ENCODE peak calls at places on chromosomes 1 and 21, in nine cellular contexts. M is IMR-90, L is body of pancreas, Y is NB4, H is tibial nerve, I is lower leg skin, S is sigmoid colon, R is Peyer's patch, C is ovary. J is an unnamed sample.
A peak's percentile ranks its signal among the peaks of the same experiment; 100 is the strongest.

GRCh38 chr1:226827458-226827857 is 43.0 kb upstream of the PSEN2 start:
- DNase-seq in M (no peak), L (peak; percentile 26), Y (peak; percentile 33), H (peak; percentile 68), I (peak; percentile 96), S (peak; percentile 93), R (no peak), C (peak; percentile 59), J (no peak)

GRCh38 chr1:224502459-224503160 is 68.0 kb upstream of the WDR26 start:
- DNase-seq in M (no peak), L (peak; percentile 68), Y (peak; percentile 63), H (no peak), I (peak; percentile 88), S (peak; percentile 72), R (peak; percentile 65), C (peak; percentile 16), J (peak; percentile 50)

GRCh38 chr1:35488346-35488745 is 68.9 kb downstream of the KIAA0319L start:
- DNase-seq in M (peak; percentile 3), L (no peak), Y (no peak), H (no peak), I (no peak), S (no peak), R (no peak), C (no peak), J (no peak)

GRCh38 chr1:169113613-169114119 is 7.2 kb downstream of the ATP1B1 start:
- DNase-seq in M (peak; percentile 95), L (no peak), Y (no peak), H (no peak), I (no peak), S (no peak), R (no peak), C (no peak), J (peak; percentile 71)

GRCh38 chr1:228842094-228842775 is 107.0 kb downstream of the RHOU start:
- DNase-seq in M (peak; percentile 90), L (peak; percentile 62), Y (peak; percentile 69), H (no peak), I (peak; percentile 83), S (no peak), R (no peak), C (peak; percentile 71), J (peak; percentile 40)

GRCh38 chr1:201769966-201770365 is 59.0 kb upstream of the IPO9 start:
- DNase-seq in M (peak; percentile 81), L (no peak), Y (no peak), H (no peak), I (no peak), S (no peak), R (no peak), C (no peak), J (no peak)

GRCh38 chr1:217620814-217621213 is 10.1 kb downstream of the GPATCH2 start:
- DNase-seq in M (no peak), L (no peak), Y (no peak), H (no peak), I (no peak), S (no peak), R (no peak), C (no peak), J (no peak)

GRCh38 chr1:229884765-229885164 is 182.3 kb upstream of the GALNT2 start:
- DNase-seq in M (no peak), L (peak; percentile 95), Y (no peak), H (no peak), I (peak; percentile 81), S (no peak), R (no peak), C (no peak), J (no peak)

GRCh38 chr1:28338897-28339296 is 10.1 kb downstream of the MED18 start:
- DNase-seq in M (no peak), L (no peak), Y (no peak), H (no peak), I (no peak), S (peak; percentile 13), R (no peak), C (no peak), J (no peak)

GRCh38 chr1:23304140-23304620 is 39.9 kb downstream of the HNRNPR start:
- DNase-seq in M (no peak), L (no peak), Y (no peak), H (no peak), I (no peak), S (no peak), R (no peak), C (no peak), J (no peak)

GRCh38 chr1:25148673-25149300 is 83.5 kb downstream of the SYF2 start:
- DNase-seq in M (no peak), L (no peak), Y (peak; percentile 81), H (no peak), I (no peak), S (no peak), R (no peak), C (no peak), J (no peak)

GRCh38 chr1:91871994-91872393 is 14.0 kb downstream of the TGFBR3 start:
- DNase-seq in M (peak; percentile 64), L (no peak), Y (no peak), H (no peak), I (no peak), S (no peak), R (no peak), C (no peak), J (no peak)

GRCh38 chr1:6048179-6048867 is 2.6 kb downstream of the KCNAB2 start:
- DNase-seq in M (no peak), L (no peak), Y (no peak), H (no peak), I (no peak), S (no peak), R (no peak), C (no peak), J (no peak)

GRCh38 chr1:216210081-216210480 is 213.2 kb downstream of the USH2A start:
- DNase-seq in M (peak; percentile 69), L (peak; percentile 16), Y (no peak), H (no peak), I (no peak), S (no peak), R (no peak), C (no peak), J (no peak)

GRCh38 chr21:36430841-36431240 is 45.6 kb downstream of the CHAF1B start:
- DNase-seq in M (no peak), L (no peak), Y (no peak), H (no peak), I (no peak), S (no peak), R (no peak), C (no peak), J (no peak)

GRCh38 chr1:37477946-37478345 is 3.6 kb downstream of the ZC3H12A start:
- DNase-seq in M (no peak), L (peak; percentile 20), Y (no peak), H (no peak), I (peak; percentile 82), S (no peak), R (no peak), C (no peak), J (no peak)
- TF ChIP-seq POLR2A in M (no peak), L (no peak), Y (no peak), H (no peak), I (no peak), S (no peak), R (no peak), C (no peak), J (no peak)

GRCh38 chr1:112701227-112702066 is 5.5 kb downstream of the RHOC start:
- DNase-seq in M (no peak), L (no peak), Y (no peak), H (no peak), I (no peak), S (peak; percentile 58), R (no peak), C (no peak), J (no peak)
- TF ChIP-seq POLR2A in M (no peak), L (no peak), Y (no peak), H (no peak), I (no peak), S (no peak), R (no peak), C (no peak), J (no peak)

DNA sequence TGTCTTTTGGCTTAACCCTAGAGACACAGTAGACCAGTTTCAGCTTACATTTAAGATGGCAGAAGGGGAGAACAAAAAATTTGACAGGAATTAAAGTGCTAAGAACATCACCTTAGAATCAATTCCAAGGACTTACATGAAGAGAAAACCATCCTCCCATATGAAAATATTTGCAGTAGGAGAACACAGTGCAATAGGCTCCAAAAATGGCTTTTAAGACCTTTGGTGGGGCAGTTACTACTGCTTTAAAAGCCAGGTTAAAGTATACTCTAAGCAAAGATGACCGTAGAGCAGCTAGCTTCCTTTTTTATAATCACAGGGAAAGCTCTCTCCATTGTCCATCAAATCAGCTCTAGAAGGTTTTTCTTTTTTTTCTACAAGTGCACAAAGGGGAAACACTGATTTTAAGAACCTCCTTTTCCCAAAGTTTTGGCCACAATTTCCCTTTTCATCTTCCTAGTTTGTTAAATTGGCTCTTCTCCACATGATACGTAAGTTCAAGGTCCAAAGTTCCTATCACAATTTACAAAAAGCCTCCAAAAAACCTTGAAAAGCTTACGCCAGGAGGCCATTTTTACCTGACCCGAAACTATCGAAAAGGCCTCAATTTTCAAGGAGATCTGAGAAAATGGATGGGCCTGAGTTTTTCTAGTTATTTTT is 3.3 kb downstream of the TXNIP start:
- DNase-seq in M (no peak), L (no peak), Y (no peak), H (no peak), I (no peak), S (no peak), R (no peak), C (no peak), J (no peak)
- TF ChIP-seq POLR2A in M (no peak), L (no peak), Y (no peak), H (no peak), I (no peak), S (no peak), R (no peak), C (no peak), J (no peak)

GRCh38 chr1:156885904-156886355 is 7.6 kb upstream of the PEAR1 start:
- DNase-seq in M (no peak), L (no peak), Y (no peak), H (no peak), I (no peak), S (no peak), R (no peak), C (no peak), J (no peak)

GRCh38 chr1:156885314-156885713 is 8.2 kb upstream of the PEAR1 start:
- DNase-seq in M (no peak), L (no peak), Y (no peak), H (no peak), I (no peak), S (no peak), R (no peak), C (no peak), J (no peak)

GRCh38 chr1:156889802-156890585 is 3.5 kb upstream of the PEAR1 start:
- DNase-seq in M (peak; percentile 75), L (peak; percentile 92), Y (peak; percentile 74), H (peak; percentile 84), I (peak; percentile 93), S (peak; percentile 89), R (peak; percentile 78), C (peak; percentile 75), J (peak; percentile 74)

GRCh38 chr1:156886583-156887302 is 6.8 kb upstream of the PEAR1 start:
- DNase-seq in M (no peak), L (no peak), Y (no peak), H (no peak), I (no peak), S (no peak), R (no peak), C (no peak), J (no peak)

DNA sequence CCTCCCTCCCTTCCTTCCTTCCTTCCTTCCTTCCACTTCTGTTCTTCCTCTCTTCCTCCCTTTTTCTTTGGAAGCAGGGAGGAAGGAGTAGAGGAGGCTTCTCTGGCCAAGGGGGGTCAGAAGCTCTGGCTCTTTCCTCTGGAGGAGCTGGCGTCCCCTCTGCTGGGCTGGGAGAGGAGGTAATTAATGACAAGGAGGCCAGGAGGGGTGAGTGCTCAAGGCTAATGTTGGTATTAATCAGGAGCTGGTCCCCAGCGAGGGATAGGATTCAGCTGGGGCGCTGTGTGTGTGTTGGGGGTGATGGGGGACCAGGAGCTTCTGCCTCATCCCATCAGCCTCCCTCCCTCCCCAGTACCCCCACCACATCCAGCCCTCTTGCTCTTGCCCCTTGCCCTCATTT is 6.2 kb upstream of the PEAR1 start:
- DNase-seq in M (no peak), L (no peak), Y (no peak), H (no peak), I (no peak), S (no peak), R (no peak), C (no peak), J (no peak)
- TF ChIP-seq POLR2A in M (no peak), L (no peak), Y (no peak), H (no peak), I (no peak), S (no peak), R (no peak), C (no peak), J (no peak)

J was measured in H54.